ENCODE peak calls at places on chromosome 17, in four cellular contexts. B, C, K and W are unnamed samples. For H3K27me3 and H3K4me1, the result is how much of the 10 kb centered on the place peaks cover.

GRCh38 chr17:32836527-32836926 is 40.4 kb downstream of the MYO1D start:
- DNase-seq in B (no peak), C (no peak), K (no peak), W (no peak)

GRCh38 chr17:58121925-58122324 is 26.3 kb upstream of the OR4D1 start:
- DNase-seq in B (peak), C (no peak), K (no peak), W (no peak)

GRCh38 chr17:2023692-2024571 is 1.2 kb downstream of the RTN4RL1 start:
- DNase-seq in B (peak), C (peak), K (peak), W (peak)

GRCh38 chr17:16877102-16877501 is 94.8 kb downstream of the TNFRSF13B start:
- DNase-seq in B (no peak), C (no peak), K (no peak), W (no peak)

GRCh38 chr17:58677204-58677880 is 14.5 kb downstream of the TEX14 start:
- DNase-seq in B (no peak), C (no peak), K (no peak), W (no peak)

GRCh38 chr17:79212150-79213087 is 137.8 kb downstream of the ENGASE start:
- DNase-seq in B (no peak), C (no peak), K (no peak), W (no peak)

GRCh38 chr17:35238817-35239216 is 4.1 kb upstream of the SLFN5 start:
- DNase-seq in B (no peak), C (no peak), K (no peak), W (no peak)

GRCh38 chr17:54180919-54181318 is 358.2 kb downstream of the KIF2B start:
- DNase-seq in B (no peak), C (no peak), K (no peak), W (no peak)

GRCh38 chr17:83079340-83079747 is at the start of gene METRNL:
- DNase-seq in B (peak), C (peak), K (peak), W (peak)

GRCh38 chr17:77786740-77787505 is 171.6 kb upstream of the TNRC6C start:
- DNase-seq in B (no peak), C (no peak), K (no peak), W (no peak)

GRCh38 chr17:11825902-11826301 is 171.4 kb downstream of the ZNF18 start:
- DNase-seq in B (no peak), C (no peak), K (no peak), W (no peak)

GRCh38 chr17:4585203-4585939 is 1.0 kb downstream of the SMTNL2 start:
- DNase-seq in B (no peak), C (no peak), K (peak), W (no peak)

GRCh38 chr17:13405807-13406206 is 195.9 kb downstream of the HS3ST3A1 start:
- DNase-seq in B (no peak), C (no peak), K (no peak), W (no peak)

GRCh38 chr17:58172369-58173071 is 5.7 kb downstream of the OR4D2 start:
- DNase-seq in B (peak), C (peak), K (no peak), W (no peak)

GRCh38 chr17:59746849-59747445 is 39.5 kb downstream of the VMP1 start:
- DNase-seq in B (no peak), C (no peak), K (no peak), W (no peak)

GRCh38 chr17:16599537-16599936 is 30.5 kb upstream of the ZNF287 start:
- DNase-seq in B (no peak), C (no peak), K (no peak), W (no peak)

GRCh38 chr17:49021095-49021767 is 24.0 kb downstream of the IGF2BP1 start:
- DNase-seq in B (no peak), C (no peak), K (no peak), W (no peak)

GRCh38 chr17:29159286-29159860 is 20.8 kb downstream of the MYO18A start:
- DNase-seq in B (no peak), C (no peak), K (no peak), W (no peak)

GRCh38 chr17:2343421-2343820 is 6.1 kb downstream of the SGSM2 start:
- DNase-seq in B (no peak), C (no peak), K (no peak), W (no peak)

GRCh38 chr17:19876524-19877161 is 8.9 kb upstream of the ULK2 start:
- DNase-seq in B (no peak), C (no peak), K (no peak), W (peak)

GRCh38 chr17:39239640-39240314 is 14.0 kb upstream of the STAC2 start:
- DNase-seq in B (peak), C (no peak), K (no peak), W (peak)

GRCh38 chr17:15348030-15348429 is 6.6 kb upstream of the TEKT3 start:
- DNase-seq in B (no peak), C (no peak), K (no peak), W (no peak)

GRCh38 chr17:68288804-68289203 is 2.1 kb downstream of the SLC16A6 start:
- DNase-seq in B (no peak), C (no peak), K (no peak), W (no peak)

GRCh38 chr17:55238931-55239297 is 25.8 kb upstream of the HLF start:
- DNase-seq in B (peak), C (no peak), K (no peak), W (peak)

GRCh38 chr17:15233022-15233805 is 31.9 kb downstream of the PMP22 start:
- DNase-seq in B (peak), C (no peak), K (no peak), W (no peak)

GRCh38 chr17:78040561-78041400 is 82.3 kb downstream of the TNRC6C start:
- DNase-seq in B (no peak), C (no peak), K (peak), W (peak)

GRCh38 chr17:57872536-57872935 is 22.7 kb upstream of the MRPS23 start:
- DNase-seq in B (no peak), C (no peak), K (no peak), W (no peak)

GRCh38 chr17:74466111-74466784 is at the start of gene CD300A:
- DNase-seq in B (no peak), C (no peak), K (no peak), W (peak)

GRCh38 chr17:37527249-37527851 is 37.7 kb downstream of the DUSP14 start:
- DNase-seq in B (peak), C (peak), K (no peak), W (peak)

GRCh38 chr17:61483778-61484116 is 31.5 kb downstream of the TBX4 start:
- DNase-seq in B (no peak), C (no peak), K (no peak), W (no peak)

GRCh38 chr17:65370669-65371126 is 190.8 kb downstream of the AXIN2 start:
- DNase-seq in B (no peak), C (no peak), K (no peak), W (peak)

GRCh38 chr17:60247836-60248461 is 98.2 kb downstream of the CA4 start:
- DNase-seq in B (no peak), C (no peak), K (no peak), W (no peak)

GRCh38 chr17:71273451-71273850 is 847.4 kb upstream of the SOX9 start:
- DNase-seq in B (no peak), C (no peak), K (no peak), W (no peak)

GRCh38 chr17:19372866-19373505 is 5.3 kb upstream of the MAPK7 start:
- DNase-seq in B (no peak), C (no peak), K (no peak), W (peak)

GRCh38 chr17:62790554-62790953 is 17.6 kb downstream of the MARCHF10 start:
- DNase-seq in B (no peak), C (no peak), K (no peak), W (no peak)

GRCh38 chr17:37475713-37476420 is 13.8 kb upstream of the DUSP14 start:
- DNase-seq in B (no peak), C (no peak), K (no peak), W (no peak)

GRCh38 chr17:21313320-21313719 is 28.8 kb downstream of the MAP2K3 start:
- DNase-seq in B (no peak), C (no peak), K (no peak), W (peak)

DNA sequence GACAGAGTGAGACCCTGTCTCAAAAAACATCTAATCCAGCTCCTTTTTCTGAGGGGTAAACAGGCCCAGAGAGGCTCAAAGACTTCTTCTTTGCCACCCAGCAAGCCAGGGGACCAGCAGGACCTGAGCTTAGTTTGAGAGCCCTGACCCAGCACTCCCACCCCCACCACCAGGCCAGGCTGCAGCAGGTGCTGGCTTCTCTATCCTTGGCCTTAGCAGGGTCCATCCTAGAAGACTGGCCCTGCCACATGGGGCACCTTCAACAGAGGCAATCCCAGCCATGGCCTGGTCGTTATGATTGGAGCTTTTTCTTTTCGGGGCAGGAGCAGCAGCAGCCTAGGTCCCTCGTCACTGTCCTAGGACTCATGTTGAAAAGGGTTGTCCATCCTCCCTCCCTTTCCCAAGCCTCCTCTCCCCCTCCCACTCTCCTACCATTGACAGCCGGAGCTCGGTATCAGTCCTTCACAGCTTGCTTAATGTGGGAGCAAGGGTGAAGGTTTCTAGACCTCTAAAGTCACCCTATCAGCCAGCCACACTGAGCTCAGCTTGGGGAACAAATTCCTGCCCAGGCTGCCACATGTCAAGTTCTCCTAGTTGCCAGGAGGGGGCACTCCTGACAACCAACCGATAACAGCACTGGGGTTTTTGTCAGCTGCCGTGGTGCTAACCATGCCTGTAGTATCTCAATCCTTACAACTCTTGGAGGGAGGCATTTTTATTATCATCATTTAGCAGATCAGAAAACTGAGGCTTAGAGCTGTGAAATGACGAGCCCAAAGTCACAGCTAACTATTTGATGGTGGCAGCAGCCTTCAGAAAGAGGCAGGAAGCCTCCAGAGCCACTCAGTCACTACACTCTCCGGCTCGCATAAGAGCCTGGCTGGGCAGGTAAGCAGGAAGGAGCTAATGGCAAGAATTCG is 11.2 kb downstream of the MRPL27 start:
- DNase-seq in B (peak), C (no peak), K (no peak), W (peak)
- H3K27me3 ChIP-seq in B (under half), C (under half), K (under half), W (under half)

GRCh38 chr17:8122391-8122922 is 1.4 kb downstream of the HES7 start:
- DNase-seq in B (no peak), C (no peak), K (no peak), W (peak)
- H3K4me3 ChIP-seq in B (peak), C (peak), K (peak), W (no peak)

GRCh38 chr17:50558091-50558490 is 2.4 kb upstream of the CACNA1G start:
- DNase-seq in B (no peak), C (no peak), K (no peak), W (no peak)

GRCh38 chr17:50559674-50560184 is 786 bp upstream of the CACNA1G start:
- DNase-seq in B (peak), C (no peak), K (peak), W (peak)

GRCh38 chr17:50560185-50560824 is at the start of gene CACNA1G:
- DNase-seq in B (peak), C (peak), K (peak), W (peak)

GRCh38 chr17:50558581-50558954 is 1.9 kb upstream of the CACNA1G start:
- DNase-seq in B (no peak), C (no peak), K (no peak), W (no peak)

GRCh38 chr17:50558955-50559614 is 1.4 kb upstream of the CACNA1G start:
- DNase-seq in B (no peak), C (no peak), K (no peak), W (no peak)
- H3K4me1 ChIP-seq in B (under half), C (under half), K (under half), W (under half)

DNA sequence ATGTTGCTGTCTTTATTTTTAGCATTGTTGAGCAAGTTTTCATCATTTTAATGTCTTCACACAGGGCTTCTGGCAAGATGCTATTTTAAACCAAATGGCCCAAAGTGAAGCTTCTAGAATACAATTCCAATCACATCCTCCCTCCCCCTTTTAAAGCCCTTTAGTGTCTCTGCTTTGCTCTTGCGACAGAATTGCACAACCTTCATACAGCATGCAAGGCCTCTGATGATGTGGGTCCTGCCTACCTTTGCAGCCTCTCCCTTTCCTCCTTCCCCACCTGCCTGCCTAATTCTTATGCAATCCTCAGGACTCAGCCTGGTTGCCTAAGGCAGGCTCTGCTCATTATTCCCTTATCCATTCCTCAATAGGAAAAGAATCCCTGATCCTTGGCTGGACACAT is 381.7 kb downstream of the SLC39A11 start:
- DNase-seq in B (no peak), C (no peak), K (no peak), W (no peak)
- H3K27me3 ChIP-seq in B (under half), C (under half), K (under half), W (under half)

GRCh38 chr17:45132302-45132568 is at the start of gene PLCD3:
- DNase-seq in B (peak), C (no peak), K (no peak), W (no peak)

GRCh38 chr17:45129940-45130639 is 2.2 kb downstream of the PLCD3 start:
- DNase-seq in B (no peak), C (no peak), K (no peak), W (no peak)

GRCh38 chr17:45130640-45131293 is 1.5 kb downstream of the PLCD3 start:
- DNase-seq in B (no peak), C (no peak), K (no peak), W (no peak)

GRCh38 chr17:45131616-45132301 is 556 bp downstream of the PLCD3 start:
- DNase-seq in B (peak), C (peak), K (peak), W (peak)

GRCh38 chr17:45131294-45131615 is 1.1 kb downstream of the PLCD3 start:
- DNase-seq in B (no peak), C (no peak), K (peak), W (no peak)
- H3K4me3 ChIP-seq in B (peak), C (no peak), K (peak), W (no peak)

DNA sequence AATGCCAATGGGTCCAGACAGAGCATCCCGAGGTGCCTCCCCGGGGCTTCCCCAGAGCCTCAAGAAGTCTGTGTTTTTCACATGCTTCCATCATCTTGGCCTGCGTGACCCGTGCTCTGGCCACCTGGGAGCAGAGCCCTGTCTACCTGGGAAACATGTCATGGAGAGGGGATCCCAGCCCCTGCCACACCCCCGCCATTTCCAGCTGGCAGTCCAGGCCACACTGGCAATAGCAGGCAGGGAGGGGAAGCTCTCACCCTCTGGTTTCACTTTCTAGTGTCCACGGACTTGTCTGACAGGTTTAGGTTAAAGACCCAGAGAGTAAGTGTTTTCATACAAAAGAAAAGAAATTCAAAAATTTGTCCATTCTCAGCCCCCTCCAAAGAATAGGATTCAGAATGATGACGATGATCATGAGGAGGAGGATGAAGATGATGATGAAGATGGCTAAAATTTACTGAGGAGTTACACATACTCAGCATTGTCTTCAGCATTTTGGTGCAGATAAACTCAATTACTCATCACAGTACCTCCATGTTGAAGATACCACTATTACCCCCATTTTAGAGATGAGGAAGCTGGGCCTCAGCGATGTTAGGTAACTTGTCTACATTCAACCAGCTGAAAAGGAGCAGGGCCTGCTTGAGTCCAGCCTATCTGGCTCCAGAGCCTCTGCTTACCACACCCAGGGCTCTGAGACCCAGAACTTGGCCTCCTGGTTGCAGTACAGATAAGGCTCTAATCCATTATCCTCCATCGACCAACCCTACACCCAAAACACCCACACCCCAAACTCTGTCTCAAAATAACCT is 9.2 kb downstream of the SMIM5 start:
- DNase-seq in B (peak), C (no peak), K (no peak), W (peak)
- H3K4me1 ChIP-seq in B (under half), C (under half), K (under half), W (half or more)

GRCh38 chr17:8187517-8188407 is 2.2 kb downstream of the BORCS6 start:
- DNase-seq in B (peak), C (peak), K (peak), W (peak)
- H3K27me3 ChIP-seq in B (under half), C (under half), K (under half), W (under half)